ENCODE peak calls at places on chromosomes 7 and 10, in five cellular contexts. E is tibial artery; A is CD8-positive, alpha-beta T cell; D is WERI-Rb-1; Y is Peyer's patch. J is an unnamed sample. For H3K36me3 and H3K9me3, the result is how much of the 10 kb centered on the place peaks cover.

GRCh38 chr10:62687230-62687748 is 117.2 kb upstream of the ADO start:
- DNase-seq in A (no peak), E (no peak), D (no peak), Y (no peak), J (no peak)

GRCh38 chr7:50838675-50839377 is 56.1 kb upstream of the GRB10 start:
- DNase-seq in E (peak), D (no peak), A (no peak), Y (no peak), J (no peak)

GRCh38 chr7:22885824-22886255 is 63.2 kb upstream of the TOMM7 start:
- DNase-seq in D (no peak), Y (no peak), E (no peak), A (peak), J (no peak)

GRCh38 chr7:98375664-98376063 is 25.2 kb downstream of the BAIAP2L1 start:
- DNase-seq in A (no peak), E (no peak), Y (no peak), D (no peak), J (no peak)

GRCh38 chr7:80724249-80724871 is 85.9 kb downstream of the CD36 start:
- DNase-seq in D (no peak), Y (no peak), A (no peak), E (no peak), J (no peak)

GRCh38 chr10:132939957-132940790 is 2.2 kb downstream of the CFAP46 start:
- DNase-seq in E (no peak), D (peak), A (no peak), Y (no peak), J (peak)

GRCh38 chr7:158802535-158803199 is 26.6 kb downstream of the ESYT2 start:
- DNase-seq in Y (no peak), A (no peak), D (no peak), E (no peak), J (no peak)

GRCh38 chr10:131216681-131217230 is 94.8 kb downstream of the TCERG1L start:
- DNase-seq in D (no peak), Y (peak), A (no peak), E (peak), J (no peak)

GRCh38 chr7:884191-885003 is 8.0 kb downstream of the GET4 start:
- DNase-seq in Y (no peak), D (no peak), E (no peak), A (no peak), J (peak)

GRCh38 chr10:94571528-94571927 is 25.9 kb downstream of the HELLS start:
- DNase-seq in E (no peak), A (no peak), Y (no peak), D (no peak), J (no peak)

GRCh38 chr10:86536294-86536861 is 14.8 kb upstream of the WAPL start:
- DNase-seq in A (peak), Y (no peak), D (no peak), E (no peak), J (no peak)

GRCh38 chr10:93352638-93353383 is 129.3 kb downstream of the MYOF start:
- DNase-seq in Y (no peak), D (no peak), A (no peak), E (no peak), J (no peak)

GRCh38 chr7:124843336-124843735 is 77.7 kb upstream of the GPR37 start:
- DNase-seq in E (no peak), A (no peak), Y (no peak), D (no peak), J (no peak)

GRCh38 chr10:103812004-103812403 is 43.4 kb downstream of the SH3PXD2A start:
- DNase-seq in E (no peak), A (no peak), D (no peak), Y (peak), J (peak)

GRCh38 chr7:114086906-114087651 is 168.3 kb upstream of the PPP1R3A start:
- DNase-seq in A (no peak), E (no peak), D (peak), Y (peak), J (peak)

GRCh38 chr10:36700123-36700522 is 425.3 kb upstream of the ANKRD30A start:
- DNase-seq in D (no peak), E (no peak), Y (no peak), A (no peak), J (no peak)

GRCh38 chr10:12971001-12971788 is 30.3 kb downstream of the CCDC3 start:
- DNase-seq in A (no peak), Y (no peak), D (no peak), E (peak), J (no peak)

GRCh38 chr10:49207113-49207512 is 18.9 kb upstream of the TMEM273 start:
- DNase-seq in A (no peak), D (no peak), Y (no peak), E (no peak), J (no peak)

GRCh38 chr10:74991435-74991834 is 120.0 kb upstream of the SAMD8 start:
- DNase-seq in E (no peak), A (no peak), Y (no peak), D (no peak), J (no peak)

GRCh38 chr7:40072268-40072667 is 62.2 kb downstream of the MPLKIP start:
- DNase-seq in E (no peak), D (no peak), Y (no peak), A (no peak), J (no peak)

GRCh38 chr10:122376364-122376961 is 2.0 kb downstream of the PLEKHA1 start:
- DNase-seq in Y (no peak), E (no peak), D (no peak), A (no peak), J (no peak)

GRCh38 chr10:5512881-5513698 is 11.7 kb upstream of the CALML3 start:
- DNase-seq in D (peak), Y (peak), A (no peak), E (peak), J (no peak)

GRCh38 chr10:73965890-73966768 is 31.8 kb upstream of the VCL start:
- DNase-seq in A (no peak), E (peak), Y (peak), D (peak), J (no peak)

GRCh38 chr10:119022846-119023552 is 6.5 kb upstream of the NANOS1 start:
- DNase-seq in E (peak), Y (no peak), D (no peak), A (no peak), J (no peak)

GRCh38 chr7:37718585-37718984 is 35.0 kb downstream of the GPR141 start:
- DNase-seq in D (no peak), Y (no peak), E (no peak), A (no peak), J (no peak)

GRCh38 chr7:128259131-128260056 is 18.3 kb downstream of the LEP start:
- DNase-seq in Y (no peak), E (no peak), D (peak), A (no peak), J (peak)

GRCh38 chr10:51920672-51921071 is 221.3 kb upstream of the CSTF2T start:
- DNase-seq in D (no peak), Y (no peak), A (no peak), E (no peak), J (no peak)

GRCh38 chr7:140940866-140941265 is 16.1 kb upstream of the BRAF start:
- DNase-seq in A (no peak), D (no peak), E (no peak), Y (no peak), J (no peak)

GRCh38 chr7:1422512-1423265 is 36.6 kb downstream of the MICALL2 start:
- DNase-seq in Y (no peak), A (no peak), D (no peak), E (no peak), J (no peak)

GRCh38 chr10:14476641-14477407 is 146.1 kb upstream of the FRMD4A start:
- DNase-seq in Y (no peak), E (no peak), D (no peak), A (no peak), J (no peak)

GRCh38 chr7:80307251-80307856 is 172.7 kb downstream of the GNAI1 start:
- DNase-seq in E (no peak), A (no peak), Y (no peak), D (no peak), J (no peak)

GRCh38 chr7:44882899-44883298 is 2.4 kb downstream of the PURB start:
- DNase-seq in D (no peak), E (no peak), Y (no peak), A (no peak), J (no peak)

GRCh38 chr10:68756766-68757165 is 35.7 kb downstream of the CCAR1 start:
- DNase-seq in A (no peak), E (no peak), Y (no peak), D (no peak), J (no peak)

GRCh38 chr10:68756246-68756645 is 35.2 kb downstream of the CCAR1 start:
- DNase-seq in A (no peak), Y (no peak), D (no peak), E (no peak), J (no peak)

GRCh38 chr10:68759967-68760366 is 38.9 kb downstream of the CCAR1 start:
- DNase-seq in E (no peak), D (no peak), A (no peak), Y (no peak), J (no peak)

GRCh38 chr10:68759223-68759863 is 38.3 kb downstream of the CCAR1 start:
- DNase-seq in D (no peak), Y (no peak), E (no peak), A (no peak), J (no peak)
- TF ChIP-seq CTCF in D (no peak), Y (no peak), E (no peak), A (no peak), J (no peak)

DNA sequence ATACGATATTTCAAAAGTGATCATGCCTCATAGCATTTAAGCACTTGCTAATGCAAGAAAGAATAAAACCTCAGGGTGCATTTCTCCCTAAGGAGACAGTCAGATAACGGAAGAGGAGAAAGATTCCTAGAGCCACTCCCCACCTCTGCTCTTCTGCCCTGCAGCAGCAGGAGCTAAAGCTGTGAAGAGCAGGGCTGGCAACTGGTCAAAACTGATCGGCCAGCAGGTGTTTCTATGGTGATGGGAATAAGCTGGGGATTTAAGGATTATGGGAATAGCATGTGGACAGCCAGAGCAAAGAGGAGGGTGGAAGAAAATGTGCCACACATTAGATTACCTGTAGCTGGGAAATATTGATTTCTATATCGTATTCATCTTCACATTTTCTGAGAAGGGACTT is 269.0 kb upstream of the PFKP start:
- DNase-seq in Y (no peak), E (no peak), A (no peak), D (peak), J (no peak)
- H3K36me3 ChIP-seq in Y (under half), E (under half), A (under half), D (under half), J (under half)

GRCh38 chr10:7274293-7274692 is 136.5 kb downstream of the SFMBT2 start:
- DNase-seq in E (no peak), A (no peak), Y (no peak), D (no peak), J (no peak)
- H3K9me3 ChIP-seq in E (under half), A (under half), Y (under half), D (under half), J (under half)

DNA sequence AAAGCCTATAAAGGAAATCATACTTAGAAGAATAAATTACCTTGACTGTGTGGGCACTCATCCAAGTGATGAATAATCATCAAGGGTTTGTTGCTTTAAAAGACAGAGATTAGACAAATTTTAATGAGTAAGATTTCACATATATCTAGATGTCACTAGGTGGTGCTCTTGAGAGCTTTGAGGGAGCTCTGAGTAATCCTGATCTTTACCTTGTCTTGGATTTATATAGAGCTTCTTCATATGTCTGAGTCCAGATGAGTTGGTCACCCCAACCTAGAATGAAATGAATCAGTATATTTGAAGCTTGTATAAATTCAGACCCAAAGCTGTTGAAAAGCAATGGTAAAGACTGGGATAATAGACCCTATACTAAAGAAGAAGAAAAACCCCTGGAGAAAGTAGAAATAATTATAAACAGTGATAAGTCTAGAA is 3.7 kb downstream of the AGR2 start:
- DNase-seq in D (no peak), Y (no peak), A (no peak), E (no peak), J (no peak)
- TF ChIP-seq CTCF in D (peak), Y (peak), A (peak), E (peak), J (peak)

DNA sequence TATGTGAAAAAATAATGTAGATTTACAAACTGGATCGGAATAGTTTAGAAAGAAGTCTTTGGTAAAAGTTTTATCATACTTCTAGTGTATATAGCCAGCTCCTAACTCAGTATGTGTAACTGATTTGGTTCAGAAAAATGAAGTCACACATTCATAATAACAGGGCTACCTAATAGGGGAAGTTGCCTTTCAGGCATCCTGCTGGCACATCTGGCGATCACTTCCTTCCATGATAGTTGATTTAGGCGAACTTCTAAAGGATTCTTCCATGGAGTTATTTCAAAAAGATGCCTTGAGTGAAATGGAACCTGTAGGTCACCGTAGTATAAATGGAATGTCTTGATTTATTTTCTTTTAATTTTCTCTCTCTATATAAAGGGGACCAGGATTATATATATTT is 69.1 kb downstream of the SHH start:
- DNase-seq in D (no peak), A (no peak), Y (no peak), E (no peak), J (no peak)
- H3K36me3 ChIP-seq in D (half or more), A (under half), Y (under half), E (half or more), J (half or more)